ENCODE peak calls at places on chromosomes 12 and 14, in eight cellular contexts. R is sigmoid colon, V is pancreas, D is HCT116, P is neural progenitor cell, S is HepG2, H is colonic mucosa, Z is right atrium auricular region. J is an unnamed sample. For H3K4me1, the result is how much of the 10 kb centered on the place peaks cover.

GRCh38 chr12:8996682-8997405 is 7.5 kb downstream of the KLRG1 start:
- DNase-seq in P (no peak), V (no peak), D (no peak), Z (no peak), S (no peak), R (no peak), H (no peak), J (peak)

GRCh38 chr12:110699591-110700445 is 10.9 kb upstream of the HVCN1 start:
- DNase-seq in S (peak), D (no peak), Z (no peak), V (no peak), R (peak), H (no peak), P (peak), J (no peak)

GRCh38 chr12:61490732-61491498 is 769.3 kb upstream of the USP15 start:
- DNase-seq in V (no peak), P (no peak), H (no peak), D (no peak), Z (no peak), R (no peak), S (no peak), J (no peak)

GRCh38 chr14:80974338-80975078 is 19.1 kb downstream of the TSHR start:
- DNase-seq in V (no peak), P (no peak), S (no peak), D (no peak), Z (no peak), R (no peak), H (no peak), J (no peak)

GRCh38 chr14:99245541-99246511 is 26.2 kb downstream of the BCL11B start:
- DNase-seq in D (no peak), H (no peak), P (peak), Z (no peak), R (peak), S (no peak), V (peak), J (no peak)

GRCh38 chr12:81558031-81558430 is 201.1 kb downstream of the PPFIA2 start:
- DNase-seq in P (no peak), Z (no peak), R (no peak), S (no peak), H (no peak), V (no peak), D (no peak), J (no peak)

GRCh38 chr12:102954143-102954542 is 3.3 kb upstream of the ASCL1 start:
- DNase-seq in V (no peak), H (no peak), D (no peak), S (no peak), Z (no peak), R (no peak), P (no peak), J (no peak)

GRCh38 chr12:47277972-47278448 is 198.3 kb upstream of the AMIGO2 start:
- DNase-seq in D (peak), S (no peak), R (no peak), H (no peak), Z (no peak), P (no peak), V (no peak), J (peak)

GRCh38 chr12:103503546-103504480 is 8.0 kb upstream of the C12orf42 start:
- DNase-seq in H (peak), P (peak), S (peak), Z (no peak), D (peak), V (no peak), R (no peak), J (peak)

GRCh38 chr12:116222358-116222757 is 55.1 kb downstream of the MED13L start:
- DNase-seq in R (peak), Z (peak), H (peak), P (no peak), S (peak), D (peak), V (peak), J (peak)

GRCh38 chr14:74476107-74476506 is 17.0 kb downstream of the NPC2 start:
- DNase-seq in P (no peak), V (no peak), Z (no peak), S (no peak), R (no peak), H (no peak), D (no peak), J (no peak)

GRCh38 chr14:104440297-104440956 is 139.1 kb upstream of the C14orf180 start:
- DNase-seq in P (no peak), S (no peak), D (no peak), V (no peak), R (no peak), Z (no peak), H (no peak), J (no peak)

GRCh38 chr12:89288959-89289358 is 63.3 kb downstream of the DUSP6 start:
- DNase-seq in S (no peak), Z (no peak), D (no peak), P (no peak), H (no peak), R (no peak), V (no peak), J (no peak)

GRCh38 chr14:103542545-103543088 is 13.6 kb downstream of the TRMT61A start:
- DNase-seq in V (peak), D (no peak), Z (peak), H (no peak), S (no peak), R (peak), P (peak), J (no peak)

GRCh38 chr12:105874121-105874520 is 264.6 kb downstream of the NUAK1 start:
- DNase-seq in V (no peak), S (no peak), P (no peak), D (no peak), H (no peak), Z (no peak), R (no peak), J (no peak)

GRCh38 chr12:120056739-120057138 is 59.8 kb downstream of the RAB35 start:
- DNase-seq in R (no peak), P (no peak), H (no peak), Z (no peak), D (no peak), S (no peak), V (peak), J (no peak)

GRCh38 chr14:58501214-58501816 is 73.8 kb downstream of the KIAA0586 start:
- DNase-seq in H (peak), S (peak), V (no peak), D (peak), P (peak), Z (no peak), R (no peak), J (peak)

GRCh38 chr14:60488175-60488574 is 2.3 kb upstream of the C14orf39 start:
- DNase-seq in H (no peak), R (no peak), V (no peak), P (no peak), D (no peak), Z (no peak), S (no peak), J (no peak)

GRCh38 chr14:91341331-91342242 is 76.0 kb downstream of the CCDC88C start:
- DNase-seq in S (no peak), V (no peak), P (no peak), Z (no peak), R (no peak), H (no peak), D (no peak), J (no peak)

GRCh38 chr12:114123108-114123507 is 157.0 kb upstream of the RBM19 start:
- DNase-seq in Z (no peak), V (no peak), D (no peak), R (no peak), H (no peak), P (no peak), S (no peak), J (no peak)

GRCh38 chr12:19316420-19316819 is 122.9 kb upstream of the AEBP2 start:
- DNase-seq in P (no peak), D (no peak), H (no peak), Z (no peak), S (no peak), R (no peak), V (no peak), J (no peak)

GRCh38 chr14:105195533-105196227 is 14.6 kb upstream of the NUDT14 start:
- DNase-seq in Z (no peak), D (no peak), R (no peak), P (peak), S (no peak), H (no peak), V (no peak), J (no peak)

GRCh38 chr12:30417697-30418231 is 277.9 kb downstream of the IPO8 start:
- DNase-seq in P (no peak), H (no peak), S (no peak), V (no peak), Z (no peak), D (peak), R (no peak), J (no peak)

GRCh38 chr14:50056457-50056856 is 59.9 kb downstream of the VCPKMT start:
- DNase-seq in S (no peak), Z (no peak), R (no peak), D (no peak), V (no peak), H (no peak), P (no peak), J (no peak)

GRCh38 chr12:95318071-95318545 is 100.5 kb downstream of the VEZT start:
- DNase-seq in P (no peak), Z (no peak), V (no peak), S (peak), R (no peak), H (no peak), D (no peak), J (peak)

GRCh38 chr14:65206078-65206447 is 103.7 kb upstream of the MAX start:
- DNase-seq in S (no peak), Z (no peak), V (no peak), R (no peak), H (no peak), D (no peak), P (no peak), J (no peak)
- H3K4me1 ChIP-seq in S (under half), Z (under half), V (under half), R (under half), H (under half), D (under half), P (under half), J (under half)

GRCh38 chr14:101966742-101967141 is 2.4 kb downstream of the DYNC1H1 start:
- DNase-seq in R (no peak), Z (no peak), S (no peak), D (no peak), P (no peak), V (no peak), H (no peak), J (no peak)
- H3K4me1 ChIP-seq in R (under half), Z (under half), S (half or more), D (under half), P (under half), V (under half), H (under half), J (under half)

GRCh38 chr12:108572166-108572790 is 9.9 kb downstream of the ISCU start:
- DNase-seq in H (peak), D (no peak), R (no peak), P (no peak), V (no peak), Z (no peak), S (no peak), J (no peak)

GRCh38 chr12:108570743-108571603 is 8.6 kb downstream of the ISCU start:
- DNase-seq in H (peak), P (peak), V (no peak), D (peak), Z (peak), R (no peak), S (peak), J (no peak)

GRCh38 chr12:108571604-108572165 is 9.3 kb downstream of the ISCU start:
- DNase-seq in P (no peak), V (no peak), R (no peak), Z (peak), H (peak), D (no peak), S (no peak), J (no peak)

GRCh38 chr12:108575199-108575912 is 13.0 kb downstream of the ISCU start:
- DNase-seq in P (no peak), V (no peak), S (no peak), Z (no peak), R (peak), H (no peak), D (no peak), J (no peak)

GRCh38 chr12:108573310-108573709 is 10.9 kb downstream of the ISCU start:
- DNase-seq in V (no peak), Z (no peak), D (no peak), H (peak), P (no peak), S (no peak), R (no peak), J (no peak)
- H3K4me1 ChIP-seq in V (under half), Z (under half), D (under half), H (under half), P (under half), S (under half), R (under half), J (under half)

GRCh38 chr14:76919431-76919810 is 93.2 kb downstream of the LRRC74A start:
- DNase-seq in P (no peak), Z (no peak), D (no peak), S (no peak), R (no peak), V (no peak), H (no peak), J (no peak)

GRCh38 chr14:76918751-76919421 is 92.7 kb downstream of the LRRC74A start:
- DNase-seq in H (peak), V (peak), R (peak), P (peak), Z (peak), D (peak), S (peak), J (peak)

GRCh38 chr14:76918176-76918750 is 92.1 kb downstream of the LRRC74A start:
- DNase-seq in H (peak), P (no peak), Z (peak), S (no peak), D (no peak), R (peak), V (no peak), J (no peak)

GRCh38 chr14:76917158-76917596 is 91.0 kb downstream of the LRRC74A start:
- DNase-seq in P (peak), R (peak), H (peak), D (peak), S (peak), Z (peak), V (peak), J (peak)

GRCh38 chr14:76917759-76918175 is 91.6 kb downstream of the LRRC74A start:
- DNase-seq in D (no peak), S (no peak), Z (peak), R (peak), H (no peak), V (peak), P (no peak), J (no peak)
- H3K4me1 ChIP-seq in D (half or more), S (under half), Z (under half), R (half or more), H (under half), V (under half), P (under half), J (under half)

GRCh38 chr12:4828176-4828575 is 81.5 kb upstream of the KCNA1 start:
- DNase-seq in R (no peak), H (no peak), S (no peak), Z (no peak), V (no peak), P (no peak), D (no peak), J (no peak)

GRCh38 chr12:4826909-4827308 is 82.8 kb upstream of the KCNA1 start:
- DNase-seq in H (no peak), P (no peak), Z (no peak), D (no peak), S (no peak), R (no peak), V (no peak), J (no peak)

GRCh38 chr12:4824415-4824814 is 85.3 kb upstream of the KCNA1 start:
- DNase-seq in S (no peak), Z (no peak), P (no peak), R (no peak), H (no peak), D (no peak), V (no peak), J (no peak)

GRCh38 chr12:4822572-4822971 is 87.1 kb upstream of the KCNA1 start:
- DNase-seq in R (no peak), D (no peak), P (no peak), S (no peak), V (no peak), H (no peak), Z (no peak), J (no peak)

GRCh38 chr12:4825139-4825858 is 84.4 kb upstream of the KCNA1 start:
- DNase-seq in H (no peak), R (no peak), Z (no peak), S (no peak), V (no peak), P (no peak), D (no peak), J (peak)
- H3K4me1 ChIP-seq in H (under half), R (under half), Z (under half), S (under half), V (under half), P (under half), D (under half), J (under half)

GRCh38 chr14:106509795-106510194 is 983.4 kb downstream of the TMEM121 start:
- DNase-seq in V (no peak), D (no peak), P (no peak), S (no peak), H (no peak), R (no peak), Z (no peak), J (no peak)

GRCh38 chr14:106508216-106508615 is 981.8 kb downstream of the TMEM121 start:
- DNase-seq in R (no peak), V (no peak), P (no peak), Z (no peak), D (no peak), H (no peak), S (no peak), J (no peak)

GRCh38 chr14:106506901-106507305 is 980.5 kb downstream of the TMEM121 start:
- DNase-seq in Z (no peak), P (no peak), D (no peak), V (no peak), S (no peak), R (no peak), H (peak), J (peak)

GRCh38 chr14:106507354-106507753 is 981.0 kb downstream of the TMEM121 start:
- DNase-seq in R (no peak), P (no peak), S (no peak), Z (no peak), D (no peak), V (no peak), H (no peak), J (peak)

GRCh38 chr14:106509176-106509575 is 982.8 kb downstream of the TMEM121 start:
- DNase-seq in V (no peak), D (no peak), P (no peak), H (no peak), Z (no peak), R (no peak), S (no peak), J (no peak)
- H3K4me1 ChIP-seq in V (under half), D (under half), P (under half), H (under half), Z (under half), R (under half), S (under half), J (under half)

J was measured in small intestine.